ENCODE peak calls at places on chromosomes 4 and X, in five cellular contexts. G, D, V, K and E are unnamed samples.
A peak's percentile ranks its signal among the peaks of the same experiment; 100 is the strongest.

GRCh38 chr4:154234576-154234975 is 257.0 kb downstream of the DCHS2 start:
- DNase-seq in G (no peak), D (no peak), V (no peak), K (no peak), E (no peak)

GRCh38 chr4:98710831-98711230 is 52.4 kb upstream of the TSPAN5 start:
- DNase-seq in G (no peak), D (no peak), V (no peak), K (no peak), E (no peak)

GRCh38 chrX:123215397-123216089 is 31.5 kb downstream of the GRIA3 start:
- DNase-seq in G (peak; percentile 32), D (no peak), V (no peak), K (no peak), E (no peak)

GRCh38 chr4:168803727-168804126 is 206.3 kb downstream of the CBR4 start:
- DNase-seq in G (no peak), D (no peak), V (no peak), K (no peak), E (no peak)

GRCh38 chrX:93985621-93986020 is 311.6 kb downstream of the FAM133A start:
- DNase-seq in G (no peak), D (no peak), V (no peak), K (no peak), E (no peak)

GRCh38 chr4:8649631-8650261 is 57.2 kb downstream of the CPZ start:
- DNase-seq in G (no peak), D (no peak), V (peak; percentile 67), K (no peak), E (no peak)

GRCh38 chr4:115844180-115844579 is 730.8 kb upstream of the NDST4 start:
- DNase-seq in G (no peak), D (no peak), V (no peak), K (no peak), E (no peak)

GRCh38 chr4:95165926-95166524 is 382.7 kb downstream of the UNC5C start:
- DNase-seq in G (no peak), D (peak; percentile 28), V (no peak), K (no peak), E (peak; percentile 51)

GRCh38 chr4:20764353-20764752 is 64.1 kb downstream of the PACRGL start:
- DNase-seq in G (no peak), D (no peak), V (no peak), K (no peak), E (no peak)

GRCh38 chrX:152074163-152074562 is 64.2 kb downstream of the MAGEA10 start:
- DNase-seq in G (no peak), D (no peak), V (no peak), K (no peak), E (no peak)

GRCh38 chrX:70427360-70427759 is 4.2 kb downstream of the GDPD2 start:
- DNase-seq in G (no peak), D (no peak), V (no peak), K (no peak), E (no peak)

GRCh38 chr4:16269742-16270522 is 43.7 kb upstream of the TAPT1 start:
- DNase-seq in G (no peak), D (no peak), V (no peak), K (no peak), E (no peak)

GRCh38 chr4:152010680-152011079 is 249.9 kb upstream of the GATB start:
- DNase-seq in G (no peak), D (no peak), V (no peak), K (no peak), E (no peak)

GRCh38 chr4:7077371-7077770 is 9.5 kb upstream of the GRPEL1 start:
- DNase-seq in G (no peak), D (no peak), V (no peak), K (no peak), E (no peak)

GRCh38 chr4:16641971-16642370 is 256.5 kb downstream of the LDB2 start:
- DNase-seq in G (no peak), D (no peak), V (no peak), K (no peak), E (no peak)

GRCh38 chr4:185542626-185543336 is 7.5 kb upstream of the PDLIM3 start:
- DNase-seq in G (peak; percentile 80), D (no peak), V (no peak), K (peak; percentile 58), E (no peak)

GRCh38 chr4:4555916-4556315 is 14.1 kb upstream of the STX18 start:
- DNase-seq in G (no peak), D (no peak), V (no peak), K (no peak), E (no peak)

GRCh38 chrX:44742480-44743155 is 101.2 kb upstream of the DUSP21 start:
- DNase-seq in G (no peak), D (no peak), V (no peak), K (no peak), E (no peak)

GRCh38 chr4:151322565-151322964 is 2.8 kb downstream of the SH3D19 start:
- DNase-seq in G (no peak), D (no peak), V (no peak), K (no peak), E (no peak)

GRCh38 chr4:118363166-118363565 is 10.4 kb upstream of the PRSS12 start:
- DNase-seq in G (no peak), D (no peak), V (no peak), K (no peak), E (no peak)

GRCh38 chr4:28436191-28437080 is 1575.8 kb downstream of the STIM2 start:
- DNase-seq in G (no peak), D (no peak), V (no peak), K (no peak), E (no peak)

GRCh38 chr4:24413311-24413784 is 171.0 kb downstream of the DHX15 start:
- DNase-seq in G (no peak), D (no peak), V (no peak), K (no peak), E (no peak)

DNA sequence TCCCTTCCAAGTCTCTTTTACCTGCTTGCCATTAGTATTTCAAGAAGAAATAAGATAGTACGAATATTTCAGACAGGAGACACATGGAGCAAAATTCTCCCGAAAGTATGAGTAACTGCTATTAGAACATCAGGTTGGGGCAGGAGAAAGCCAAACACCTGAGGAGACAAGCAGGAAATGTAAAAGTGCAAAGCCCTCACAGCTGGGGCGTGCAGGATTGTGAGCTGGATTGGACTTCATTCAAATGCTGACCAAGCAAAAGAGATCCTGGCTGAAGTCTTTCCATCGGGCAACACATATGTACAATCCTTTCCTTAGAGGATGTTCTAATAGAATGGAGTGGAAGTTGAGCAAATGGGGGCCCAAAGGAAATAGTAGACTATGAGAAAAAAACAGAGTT is 76.8 kb downstream of the DTHD1 start:
- DNase-seq in G (no peak), D (no peak), V (no peak), K (no peak), E (no peak)
- H3K4me1 ChIP-seq in G (no peaks in the 10 kb centered on the region), D (no peaks in the 10 kb centered on the region), V (no peaks in the 10 kb centered on the region), K (no peaks in the 10 kb centered on the region), E (no peaks in the 10 kb centered on the region)

GRCh38 chr4:25874641-25875040 is 11.9 kb upstream of the SEL1L3 start:
- DNase-seq in G (no peak), D (no peak), V (no peak), K (no peak), E (no peak)

GRCh38 chr4:25875281-25875745 is 12.5 kb upstream of the SEL1L3 start:
- DNase-seq in G (no peak), D (no peak), V (no peak), K (peak; percentile 40), E (no peak)

GRCh38 chr4:25873632-25874129 is 10.9 kb upstream of the SEL1L3 start:
- DNase-seq in G (no peak), D (no peak), V (no peak), K (no peak), E (no peak)

GRCh38 chr4:25870081-25870480 is 7.3 kb upstream of the SEL1L3 start:
- DNase-seq in G (no peak), D (no peak), V (no peak), K (no peak), E (no peak)

DNA sequence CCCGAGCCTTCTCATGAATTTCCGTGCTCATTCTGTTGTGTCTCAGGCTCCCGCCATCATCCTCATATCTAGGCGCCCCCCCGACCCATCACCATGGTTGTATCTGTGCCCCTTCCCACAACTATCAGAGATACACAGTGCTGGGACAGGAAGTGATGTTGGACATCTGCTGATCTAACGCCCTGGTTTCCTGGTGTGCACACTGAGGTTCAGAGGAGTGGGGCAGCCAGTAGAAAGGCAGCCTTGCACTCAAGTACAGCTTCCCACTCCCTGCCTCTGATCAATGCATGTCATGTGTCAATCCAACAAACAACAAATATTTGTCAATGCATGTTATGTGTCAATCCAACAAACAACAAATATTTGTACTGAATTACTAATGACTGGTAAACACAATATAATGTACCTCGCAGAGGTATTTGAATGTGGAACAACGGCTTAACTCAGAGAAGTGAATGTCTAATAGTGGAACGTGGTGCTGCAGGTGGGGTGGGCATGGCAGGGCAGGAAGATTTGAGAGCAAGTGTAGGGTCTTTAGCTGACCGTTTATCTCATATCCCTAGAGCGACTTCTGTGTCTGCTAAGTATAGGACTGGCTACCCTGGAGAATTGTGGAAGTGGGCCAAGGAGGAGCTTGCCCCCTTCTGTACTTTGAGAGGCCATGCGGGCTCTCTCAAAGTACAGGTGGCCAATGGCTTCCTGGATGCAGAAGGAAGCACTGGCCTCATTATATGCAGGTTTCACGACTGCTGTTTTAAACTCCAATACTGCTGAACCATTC is 10.3 kb upstream of the SEL1L3 start:
- DNase-seq in G (no peak), D (no peak), V (no peak), K (no peak), E (no peak)
- H3K4me1 ChIP-seq in G (no peaks in the 10 kb centered on the region), D (no peaks in the 10 kb centered on the region), V (peaks cover 2% of the 10 kb centered on the region), K (no peaks in the 10 kb centered on the region), E (no peaks in the 10 kb centered on the region)

GRCh38 chr4:128565565-128566186 is 243.8 kb upstream of the JADE1 start:
- DNase-seq in G (peak; percentile 47), D (no peak), V (no peak), K (peak; percentile 54), E (peak; percentile 70)
- H3K4me1 ChIP-seq in G (peaks cover 16% of the 10 kb centered on the region), D (peaks cover 86% of the 10 kb centered on the region), V (peaks cover 17% of the 10 kb centered on the region), K (peaks cover 4% of the 10 kb centered on the region), E (no peaks in the 10 kb centered on the region)

DNA sequence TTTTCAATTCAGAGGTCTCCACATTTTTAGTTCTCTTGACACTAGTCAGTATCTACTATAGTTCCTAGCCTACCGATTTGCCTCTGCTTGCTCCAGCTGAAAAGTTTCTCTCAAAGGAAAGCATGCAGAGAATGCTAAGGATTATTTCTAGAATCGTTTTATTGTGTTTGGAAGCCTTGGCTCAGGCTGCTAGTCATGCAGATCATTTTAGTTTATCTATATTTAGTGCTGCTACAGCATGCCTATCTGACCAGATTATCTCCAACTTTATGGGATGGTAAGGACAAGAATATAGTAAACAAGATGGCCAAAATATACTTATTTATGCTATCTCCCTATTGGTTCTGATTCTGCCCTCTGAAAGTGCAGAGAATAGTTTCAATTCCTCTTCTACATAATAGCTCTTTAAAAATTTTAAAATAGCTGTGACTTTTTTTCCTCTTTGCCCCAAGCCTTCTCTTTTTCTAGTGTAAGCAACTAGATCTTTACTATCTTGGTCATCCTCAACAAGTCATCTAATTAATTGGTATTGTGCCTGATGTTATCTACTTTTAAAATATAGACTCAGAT is 15.7 kb upstream of the DRP2 start:
- DNase-seq in G (no peak), D (no peak), V (no peak), K (no peak), E (no peak)
- H3K4me1 ChIP-seq in G (no peaks in the 10 kb centered on the region), D (no peaks in the 10 kb centered on the region), V (no peaks in the 10 kb centered on the region), K (no peaks in the 10 kb centered on the region), E (no peaks in the 10 kb centered on the region)